ENCODE peak calls at places on chromosomes 6 and 20, in six cellular contexts. U is CD4-positive, alpha-beta T cell; K is activated naive CD4-positive, alpha-beta T cell treated with anti-CD3 and anti-CD28 coated beads, Interleukin-2, amount 10 ng/mL, durations not matched to agents 7 days and 5 days; Z is T-helper 17 cell; N is endodermal cell; X is sciatic nerve. E is an unnamed sample.

GRCh38 chr20:53629436-53629835 is 35.8 kb upstream of the ZNF217 start:
- DNase-seq in N (no peak), X (peak), U (no peak), Z (no peak), K (no peak), E (no peak)

GRCh38 chr20:58374906-58375760 is 13.9 kb upstream of the VAPB start:
- DNase-seq in U (no peak), N (peak), X (no peak), K (no peak), Z (no peak), E (peak)

GRCh38 chr6:79373880-79374279 is 139.4 kb upstream of the HMGN3 start:
- DNase-seq in X (no peak), Z (no peak), N (no peak), U (no peak), K (no peak), E (no peak)

GRCh38 chr6:47669684-47670515 is 28.5 kb upstream of the ADGRF4 start:
- DNase-seq in X (no peak), Z (no peak), U (no peak), K (no peak), N (peak), E (peak)

GRCh38 chr6:153729189-153729588 is 309.9 kb upstream of the OPRM1 start:
- DNase-seq in K (no peak), Z (no peak), U (no peak), N (no peak), X (no peak), E (no peak)

GRCh38 chr6:124430741-124431140 is 531.5 kb upstream of the RNF217 start:
- DNase-seq in Z (no peak), K (no peak), U (no peak), N (no peak), X (no peak), E (no peak)

GRCh38 chr6:13710552-13711383 is 867 bp downstream of the RANBP9 start:
- DNase-seq in U (peak), K (peak), Z (peak), X (peak), N (peak), E (peak)

GRCh38 chr6:139655783-139656705 is 281.6 kb upstream of the CITED2 start:
- DNase-seq in N (no peak), U (no peak), X (no peak), Z (no peak), K (no peak), E (no peak)

GRCh38 chr6:14353798-14354197 is 236.2 kb downstream of the CD83 start:
- DNase-seq in Z (no peak), K (no peak), U (no peak), N (no peak), X (no peak), E (no peak)

GRCh38 chr6:84575264-84575663 is 189.1 kb downstream of the TBX18 start:
- DNase-seq in U (no peak), N (no peak), X (no peak), K (no peak), Z (no peak), E (no peak)

GRCh38 chr20:47606414-47607207 is 104.9 kb downstream of the NCOA3 start:
- DNase-seq in U (no peak), Z (no peak), X (no peak), N (no peak), K (no peak), E (no peak)

GRCh38 chr6:158460602-158461092 is 99.2 kb upstream of the TMEM181 start:
- DNase-seq in X (no peak), Z (no peak), U (no peak), K (no peak), N (no peak), E (no peak)